ENCODE peak calls at places on chromosome 2, in eight cellular contexts. A is spleen, Q is SK-N-SH, F is Panc1, J is GM23338, G is HCT116, E is transverse colon, H is GM12878. L is an unnamed sample.

GRCh38 chr2:174529916-174530315 is 43.1 kb upstream of the GPR155 start:
- DNase-seq in Q (no peak), F (no peak), H (no peak), G (no peak), A (no peak), J (no peak), E (no peak), L (no peak)

GRCh38 chr2:75523313-75524275 is 37.1 kb downstream of the EVA1A start:
- DNase-seq in Q (no peak), E (no peak), F (no peak), H (peak; percentile 44), A (no peak), G (peak; percentile 78), J (no peak), L (no peak)

GRCh38 chr2:17719562-17720371 is 33.8 kb downstream of the SMC6 start:
- DNase-seq in J (peak; percentile 58), F (peak; percentile 10), A (no peak), G (peak; percentile 3), Q (peak; percentile 24), H (no peak), E (no peak), L (no peak)

GRCh38 chr2:48114256-48114655 is 208.0 kb upstream of the FBXO11 start:
- DNase-seq in J (no peak), G (peak; percentile 83), E (peak; percentile 61), A (no peak), F (peak; percentile 38), H (no peak), Q (no peak), L (no peak)

GRCh38 chr2:108492364-108492763 is 41.9 kb upstream of the LIMS1 start:
- DNase-seq in A (no peak), G (no peak), J (no peak), F (no peak), Q (no peak), E (no peak), H (no peak), L (no peak)

GRCh38 chr2:219042750-219043149 is 1.4 kb upstream of the CFAP65 start:
- DNase-seq in H (no peak), A (no peak), F (no peak), G (no peak), J (no peak), E (peak; percentile 43), Q (no peak), L (no peak)

GRCh38 chr2:30708491-30709290 is 98.6 kb downstream of the CAPN13 start:
- DNase-seq in Q (no peak), A (no peak), G (no peak), E (no peak), F (no peak), H (no peak), J (peak; percentile 54), L (no peak)

GRCh38 chr2:102238039-102238756 is 51.4 kb downstream of the IL1RL2 start:
- DNase-seq in E (no peak), J (no peak), A (no peak), Q (no peak), F (no peak), G (no peak), H (no peak), L (no peak)

GRCh38 chr2:228600265-228600664 is 418.8 kb upstream of the SPHKAP start:
- DNase-seq in Q (no peak), F (no peak), H (no peak), J (no peak), A (no peak), E (no peak), G (no peak), L (no peak)

GRCh38 chr2:160427629-160428424 is 65.8 kb downstream of the RBMS1 start:
- DNase-seq in H (no peak), Q (no peak), G (no peak), A (peak; percentile 77), E (peak; percentile 29), J (no peak), F (no peak), L (no peak)

GRCh38 chr2:86056935-86057334 is 48.8 kb downstream of the POLR1A start:
- DNase-seq in F (no peak), Q (no peak), H (no peak), G (no peak), A (no peak), J (no peak), E (no peak), L (no peak)

GRCh38 chr2:160694631-160695030 is 201.0 kb upstream of the RBMS1 start:
- DNase-seq in F (no peak), A (no peak), H (no peak), E (peak; percentile 31), Q (no peak), G (no peak), J (no peak), L (no peak)

GRCh38 chr2:43138441-43138840 is 88.0 kb downstream of the ZFP36L2 start:
- DNase-seq in G (no peak), E (no peak), Q (no peak), A (peak; percentile 4), H (no peak), J (no peak), F (no peak), L (no peak)

GRCh38 chr2:175136334-175137215 is 31.4 kb downstream of the ATF2 start:
- DNase-seq in H (no peak), Q (no peak), A (no peak), G (no peak), J (no peak), E (no peak), F (no peak), L (no peak)

GRCh38 chr2:204538179-204539009 is 6.9 kb upstream of the PARD3B start:
- DNase-seq in E (no peak), H (no peak), Q (peak; percentile 50), G (no peak), J (peak; percentile 46), A (no peak), F (no peak), L (no peak)

GRCh38 chr2:204539010-204539385 is 6.3 kb upstream of the PARD3B start:
- DNase-seq in E (no peak), H (no peak), F (no peak), Q (no peak), G (no peak), J (no peak), A (no peak), L (no peak)

GRCh38 chr2:204533629-204534370 is 11.5 kb upstream of the PARD3B start:
- DNase-seq in E (no peak), H (no peak), A (no peak), Q (no peak), F (peak; percentile 54), J (no peak), G (no peak), L (no peak)

GRCh38 chr2:204535356-204535755 is 9.9 kb upstream of the PARD3B start:
- DNase-seq in Q (no peak), A (no peak), H (no peak), E (no peak), F (no peak), J (no peak), G (no peak), L (no peak)

GRCh38 chr2:204535764-204536163 is 9.5 kb upstream of the PARD3B start:
- DNase-seq in H (no peak), Q (no peak), G (no peak), F (no peak), E (no peak), A (no peak), J (no peak), L (no peak)
- TF ChIP-seq POLR2AphosphoS5 in H (no peak), Q (no peak), G (no peak), F (no peak), E (no peak), A (no peak), J (no peak), L (no peak)

DNA sequence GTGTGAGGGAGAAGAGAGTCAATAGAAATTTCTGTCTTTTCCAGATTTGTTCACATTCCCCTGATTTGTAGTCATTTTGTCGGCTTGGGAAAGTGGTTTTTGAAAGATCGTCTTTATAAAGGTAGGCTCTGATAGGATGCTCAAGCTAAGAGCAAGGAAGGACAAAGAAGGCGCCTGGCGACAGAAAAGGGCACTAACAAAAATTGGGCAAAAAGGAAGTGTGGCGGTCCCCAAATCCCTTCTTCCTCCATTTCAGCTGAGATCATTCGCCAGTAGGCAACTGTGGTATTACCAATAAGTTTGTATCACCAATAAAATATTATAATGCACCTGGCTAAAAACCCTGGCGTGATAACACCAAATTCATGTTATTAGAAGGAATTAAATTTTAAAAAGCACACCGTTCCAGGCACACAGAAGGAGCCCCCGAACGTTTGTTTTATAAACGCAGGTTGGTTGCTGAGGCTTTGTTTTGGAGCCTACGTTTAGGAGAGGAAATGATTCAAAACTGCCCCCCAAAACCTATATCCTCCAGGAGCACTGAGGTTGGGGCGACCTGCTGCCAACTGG is 756 bp upstream of the PTPN4 start:
- DNase-seq in F (no peak), H (no peak), G (no peak), J (peak; percentile 58), A (no peak), Q (no peak), E (no peak), L (no peak)
- TF ChIP-seq CTCF in F (no peak), H (no peak), G (no peak), J (no peak), A (no peak), Q (no peak), E (no peak), L (no peak)

GRCh38 chr2:206164261-206164862 is 4.7 kb downstream of the EEF1B2 start:
- DNase-seq in E (peak; percentile 13), J (peak; percentile 72), F (no peak), H (no peak), A (no peak), G (no peak), Q (peak; percentile 44), L (no peak)
- TF ChIP-seq POLR2AphosphoS5 in E (no peak), J (no peak), F (no peak), H (no peak), A (no peak), G (no peak), Q (no peak), L (no peak)

GRCh38 chr2:215716971-215717370 is 281.1 kb upstream of the FN1 start:
- DNase-seq in E (no peak), H (no peak), J (no peak), Q (no peak), A (no peak), F (no peak), G (no peak), L (no peak)

GRCh38 chr2:215711484-215712034 is 275.7 kb upstream of the FN1 start:
- DNase-seq in F (no peak), H (no peak), Q (no peak), A (no peak), G (no peak), J (peak; percentile 19), E (no peak), L (no peak)

GRCh38 chr2:215712219-215712849 is 276.5 kb upstream of the FN1 start:
- DNase-seq in H (no peak), E (no peak), J (no peak), Q (no peak), G (no peak), A (no peak), F (no peak), L (no peak)

GRCh38 chr2:215713393-215713792 is 277.5 kb upstream of the FN1 start:
- DNase-seq in E (no peak), F (no peak), A (no peak), G (no peak), H (no peak), J (no peak), Q (no peak), L (no peak)

DNA sequence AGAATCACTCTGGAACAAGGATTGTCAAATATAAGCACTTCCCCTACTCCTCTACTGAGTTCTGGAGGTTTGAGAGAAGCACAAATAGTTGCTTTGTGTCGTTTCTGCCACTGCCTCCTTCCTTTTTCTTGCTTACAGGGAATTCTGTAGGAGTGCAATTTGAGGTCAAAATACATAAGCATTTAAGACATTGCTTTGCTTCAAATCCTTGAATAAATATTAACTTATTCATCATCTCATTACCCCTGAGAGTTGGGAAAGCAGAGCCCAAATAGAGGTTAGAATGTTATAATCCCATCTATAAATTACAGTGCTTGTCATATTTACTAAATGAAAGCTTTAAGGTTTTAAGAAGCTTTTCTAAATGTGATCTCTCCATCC is 277.0 kb upstream of the FN1 start:
- DNase-seq in Q (no peak), A (no peak), H (no peak), G (no peak), F (no peak), J (no peak), E (no peak), L (no peak)
- TF ChIP-seq CTCF in Q (no peak), A (no peak), H (no peak), G (no peak), F (no peak), J (no peak), E (no peak), L (no peak)

L was measured in breast epithelium.